ENCODE peak calls at places on chromosomes 13 and 19, in seven cellular contexts. C is HCT116; G is tibial artery; O is mammary epithelial cell; W is CD4-positive, alpha-beta memory T cell; Q is CD4-positive, alpha-beta T cell; M is right atrium auricular region. R is an unnamed sample.

GRCh38 chr19:2289714-2290435 is 7.9 kb upstream of the PEAK3 start:
- DNase-seq in C (no peak), G (no peak), Q (peak), M (no peak), O (peak), W (peak), R (no peak)

GRCh38 chr13:63690672-63691071 is 2275.0 kb upstream of the PCDH20 start:
- DNase-seq in O (no peak), G (no peak), C (no peak), M (no peak), W (no peak), Q (no peak), R (no peak)

GRCh38 chr13:91245283-91245682 is 102.2 kb upstream of the MIR17HG start:
- DNase-seq in O (no peak), Q (no peak), W (no peak), C (no peak), M (no peak), G (no peak), R (no peak)

GRCh38 chr19:8158411-8159074 is 9.2 kb upstream of the FBN3 start:
- DNase-seq in Q (peak), G (no peak), O (peak), M (peak), C (peak), W (peak), R (peak)

GRCh38 chr13:51066091-51066831 is 44.8 kb downstream of the C13orf42 start:
- DNase-seq in G (no peak), Q (no peak), M (no peak), W (no peak), O (peak), C (no peak), R (no peak)

GRCh38 chr19:30095171-30095570 is 153.1 kb downstream of the URI1 start:
- DNase-seq in W (no peak), O (no peak), G (no peak), Q (no peak), C (no peak), M (no peak), R (no peak)

GRCh38 chr19:33303791-33304759 is 1.7 kb upstream of the CEBPA start:
- DNase-seq in W (no peak), C (no peak), G (no peak), M (no peak), Q (no peak), O (no peak), R (no peak)

GRCh38 chr19:52114691-52115090 is 19.1 kb upstream of the ZNF841 start:
- DNase-seq in C (no peak), W (no peak), O (no peak), G (no peak), M (no peak), Q (no peak), R (no peak)

GRCh38 chr13:66853559-66853958 is 376.6 kb downstream of the PCDH9 start:
- DNase-seq in C (no peak), M (no peak), Q (no peak), O (peak), G (no peak), W (no peak), R (peak)

GRCh38 chr19:34277244-34277643 is 22.9 kb downstream of the GARRE1 start:
- DNase-seq in Q (no peak), W (no peak), M (no peak), G (no peak), C (no peak), O (no peak), R (no peak)

GRCh38 chr19:31531326-31531725 is 182.1 kb upstream of the TSHZ3 start:
- DNase-seq in W (no peak), Q (no peak), O (no peak), C (no peak), G (no peak), M (peak), R (no peak)

GRCh38 chr19:17555480-17555928 is at the start of gene COLGALT1:
- DNase-seq in G (peak), M (peak), W (peak), C (peak), Q (peak), O (peak), R (peak)

GRCh38 chr13:41577437-41577836 is 120.1 kb downstream of the RGCC start:
- DNase-seq in W (no peak), C (no peak), Q (no peak), G (peak), O (no peak), M (peak), R (no peak)

GRCh38 chr19:1553415-1553814 is 14.7 kb downstream of the MEX3D start:
- DNase-seq in M (no peak), G (no peak), W (no peak), Q (no peak), C (no peak), O (no peak), R (no peak)

GRCh38 chr13:79440958-79441553 is 35.0 kb upstream of the RBM26 start:
- DNase-seq in W (no peak), M (no peak), Q (no peak), G (no peak), C (no peak), O (no peak), R (no peak)

GRCh38 chr13:59413121-59413520 is 750.6 kb downstream of the DIAPH3 start:
- DNase-seq in C (no peak), O (no peak), Q (no peak), M (no peak), G (no peak), W (no peak), R (no peak)

GRCh38 chr19:33310606-33311325 is 8.4 kb upstream of the CEBPA start:
- DNase-seq in Q (no peak), G (no peak), O (no peak), W (no peak), C (no peak), M (no peak), R (no peak)

GRCh38 chr13:40127476-40127875 is 472.0 kb downstream of the COG6 start:
- DNase-seq in C (no peak), Q (no peak), O (no peak), W (no peak), M (no peak), G (no peak), R (no peak)

GRCh38 chr13:110915874-110916670 is 1.2 kb upstream of the ANKRD10 start:
- DNase-seq in C (no peak), W (peak), G (no peak), Q (no peak), O (peak), M (no peak), R (no peak)

GRCh38 chr13:68099616-68100015 is 869.5 kb upstream of the PCDH9 start:
- DNase-seq in O (peak), C (peak), W (no peak), Q (no peak), M (no peak), G (no peak), R (no peak)

GRCh38 chr19:19162495-19162894 is 7.6 kb downstream of the MEF2B start:
- DNase-seq in O (no peak), W (no peak), Q (no peak), M (no peak), G (no peak), C (no peak), R (no peak)

GRCh38 chr13:58455094-58455493 is 823.5 kb downstream of the PCDH17 start:
- DNase-seq in G (no peak), O (no peak), C (no peak), Q (no peak), M (no peak), W (no peak), R (no peak)

GRCh38 chr13:98108330-98108729 is 34.6 kb upstream of the FARP1 start:
- DNase-seq in O (no peak), M (no peak), G (no peak), C (no peak), Q (no peak), W (no peak), R (no peak)

GRCh38 chr19:3006075-3006767 is 22.9 kb downstream of the TLE2 start:
- DNase-seq in O (no peak), W (no peak), Q (no peak), G (no peak), M (no peak), C (peak), R (no peak)

GRCh38 chr13:106493569-106493968 is 41.9 kb downstream of the EFNB2 start:
- DNase-seq in Q (no peak), O (no peak), C (no peak), W (no peak), M (no peak), G (no peak), R (no peak)

GRCh38 chr13:30978981-30979956 is 46.8 kb downstream of the TEX26 start:
- DNase-seq in Q (peak), O (no peak), W (peak), C (peak), G (no peak), M (no peak), R (no peak)

GRCh38 chr13:39385621-39386231 is 217.3 kb downstream of the LHFPL6 start:
- DNase-seq in Q (no peak), W (no peak), G (no peak), M (no peak), C (no peak), O (no peak), R (no peak)

GRCh38 chr13:105519766-105520165 is 1015.7 kb downstream of the EFNB2 start:
- DNase-seq in Q (no peak), W (no peak), O (no peak), M (no peak), C (no peak), G (no peak), R (no peak)

GRCh38 chr19:1279782-1280341 is 4.5 kb downstream of the FAM174C start:
- DNase-seq in O (peak), C (peak), G (peak), Q (peak), W (peak), M (peak), R (no peak)

GRCh38 chr19:41688098-41688497 is at the start of gene CEACAM7:
- DNase-seq in C (no peak), M (no peak), Q (no peak), G (no peak), O (no peak), W (no peak), R (no peak)

GRCh38 chr19:5113101-5113557 is 144.2 kb downstream of the KDM4B start:
- DNase-seq in M (no peak), W (no peak), G (no peak), Q (no peak), O (no peak), C (no peak), R (no peak)

GRCh38 chr13:104106705-104107393 is 1040.6 kb upstream of the SLC10A2 start:
- DNase-seq in Q (no peak), W (no peak), G (no peak), O (peak), C (no peak), M (no peak), R (peak)

GRCh38 chr19:41302624-41303351 is 7.2 kb upstream of the CCDC97 start:
- DNase-seq in Q (peak), C (no peak), W (peak), G (no peak), O (no peak), M (no peak), R (no peak)

GRCh38 chr19:1526066-1526778 is 2.3 kb downstream of the PLK5 start:
- DNase-seq in W (no peak), G (no peak), Q (no peak), M (no peak), C (no peak), O (no peak), R (no peak)

GRCh38 chr19:35310331-35310730 is 18.4 kb downstream of the MAG start:
- DNase-seq in G (no peak), O (no peak), W (no peak), C (no peak), Q (no peak), M (no peak), R (no peak)

GRCh38 chr19:35311901-35312665 is 16.9 kb upstream of the CD22 start:
- DNase-seq in G (no peak), W (no peak), M (no peak), C (no peak), O (no peak), Q (no peak), R (no peak)

GRCh38 chr19:35309481-35310279 is 17.7 kb downstream of the MAG start:
- DNase-seq in C (no peak), Q (no peak), W (no peak), O (no peak), G (no peak), M (no peak), R (no peak)

GRCh38 chr19:35313614-35314013 is 15.4 kb upstream of the CD22 start:
- DNase-seq in M (no peak), G (no peak), C (no peak), Q (no peak), O (no peak), W (no peak), R (no peak)

DNA sequence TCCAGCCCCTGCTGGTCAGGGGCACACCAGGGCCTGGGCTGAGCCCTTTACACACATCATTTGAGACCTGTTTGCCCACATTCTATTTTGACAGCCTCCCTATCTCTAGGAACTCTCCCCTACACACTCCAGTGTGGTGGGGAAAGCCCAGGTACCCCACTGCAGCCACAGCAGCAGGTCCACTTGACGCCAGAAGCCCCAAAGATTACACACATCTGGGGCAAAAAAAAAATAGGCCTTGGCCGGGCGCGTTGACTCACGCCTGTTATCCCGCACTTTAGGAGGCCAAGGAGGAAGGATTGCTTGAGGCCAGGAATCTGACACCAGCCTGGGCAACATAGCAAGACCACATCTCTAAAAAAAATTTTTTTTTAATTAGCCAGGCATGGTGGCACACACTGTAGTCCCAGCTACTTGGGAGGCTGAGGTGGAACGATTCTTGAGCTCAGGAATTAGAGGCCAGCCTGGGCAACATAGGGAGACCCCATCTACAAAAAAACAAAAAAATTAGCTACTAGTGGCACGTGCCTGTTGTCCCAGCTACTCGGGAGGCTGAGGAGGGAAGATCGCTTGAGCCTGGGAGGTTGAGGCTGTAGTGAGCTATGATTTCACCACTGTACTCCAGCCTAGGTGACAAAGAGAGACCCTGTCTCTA is 18.0 kb upstream of the CD22 start:
- DNase-seq in G (no peak), W (no peak), Q (no peak), C (no peak), O (no peak), M (no peak), R (no peak)
- H3K27ac ChIP-seq in G (no peak), W (no peak), Q (no peak), C (no peak), O (no peak), M (no peak), R (no peak)

DNA sequence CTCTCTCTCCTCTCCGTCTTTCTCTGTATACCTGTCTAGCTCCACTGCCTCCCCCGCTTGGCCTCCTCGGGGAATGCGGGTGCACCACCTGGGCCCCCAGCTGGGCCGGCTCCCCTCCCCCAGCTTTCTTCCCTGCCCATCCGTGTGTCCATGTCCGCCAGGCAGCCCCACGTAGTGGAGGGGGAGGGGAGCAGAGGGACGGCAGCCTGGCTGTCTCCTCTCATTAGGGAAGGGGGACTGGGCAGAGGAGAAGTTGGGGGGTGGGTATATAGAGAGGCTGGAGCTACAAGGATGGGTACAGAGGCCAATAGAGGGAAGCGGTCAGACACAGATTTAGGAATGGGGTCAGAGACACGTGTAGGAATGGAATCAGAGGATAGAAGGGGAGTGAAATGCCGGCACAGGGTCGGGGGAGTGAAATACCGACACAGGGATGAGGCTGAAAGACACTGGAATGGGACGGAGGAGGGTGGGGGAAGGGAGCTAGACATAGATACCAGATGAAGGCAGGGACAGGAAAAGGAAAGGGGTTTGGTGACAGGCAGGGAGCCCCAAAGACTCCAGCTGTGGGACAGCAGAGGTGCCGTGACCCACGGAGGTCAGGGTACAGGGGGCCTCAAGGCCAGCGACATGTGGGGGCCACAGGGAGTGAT is 2.8 kb downstream of the NECTIN2 start:
- DNase-seq in G (no peak), W (no peak), Q (no peak), O (no peak), C (no peak), M (no peak), R (no peak)
- H3K27ac ChIP-seq in G (peak), W (no peak), Q (no peak), O (no peak), C (no peak), M (peak), R (no peak)

DNA sequence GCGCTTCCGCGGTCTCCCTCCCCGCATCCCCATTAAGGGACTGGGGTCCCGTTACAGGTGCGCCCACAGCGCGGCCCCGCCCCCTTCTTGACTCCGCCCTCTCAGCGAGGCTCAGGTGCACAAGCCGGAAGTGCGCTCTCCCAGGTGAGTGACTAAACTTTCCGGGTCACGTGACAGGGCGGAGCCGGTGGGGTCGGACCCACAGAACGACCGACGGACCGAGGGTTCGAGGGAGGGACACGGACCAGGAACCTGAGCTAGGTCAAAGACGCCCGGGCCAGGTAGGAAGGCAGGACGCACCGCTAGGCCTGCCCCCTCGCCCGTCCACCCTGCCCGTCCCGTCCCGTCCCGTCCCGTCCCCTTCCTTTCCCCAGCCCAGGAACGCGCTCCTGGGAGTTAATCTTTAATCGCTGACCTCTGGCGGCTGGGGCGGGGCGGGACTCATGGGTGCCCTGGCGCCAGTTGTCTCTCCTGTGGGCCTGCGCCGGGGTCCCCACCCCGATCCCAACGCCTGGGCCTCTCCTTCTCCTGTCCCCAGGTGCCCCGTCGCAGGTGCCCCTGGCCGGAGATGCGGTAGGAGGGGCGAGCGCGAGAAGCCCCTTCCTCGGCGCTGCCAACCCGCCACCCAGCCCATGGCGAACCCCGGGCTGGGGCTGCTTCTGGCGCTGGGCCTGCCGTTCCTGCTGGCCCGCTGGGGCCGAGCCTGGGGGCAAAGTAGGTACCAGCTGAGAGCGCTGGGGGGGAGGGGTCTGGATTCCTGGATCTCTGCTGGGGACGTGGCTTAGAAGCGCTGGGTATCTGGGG is at the start of gene CRB3:
- DNase-seq in C (peak), G (no peak), O (peak), W (peak), Q (peak), M (no peak), R (peak)
- H3K27ac ChIP-seq in C (peak), G (no peak), O (peak), W (peak), Q (peak), M (no peak), R (peak)

GRCh38 chr19:55254625-55254977 is 4.2 kb downstream of the PPP6R1 start:
- DNase-seq in G (no peak), W (no peak), O (no peak), M (no peak), Q (no peak), C (no peak), R (no peak)

GRCh38 chr19:55253842-55254624 is 4.8 kb downstream of the PPP6R1 start:
- DNase-seq in W (peak), M (no peak), Q (peak), G (no peak), O (no peak), C (no peak), R (no peak)

GRCh38 chr19:55253264-55253663 is 5.6 kb downstream of the PPP6R1 start:
- DNase-seq in Q (no peak), O (no peak), M (no peak), G (no peak), W (no peak), C (no peak), R (no peak)

GRCh38 chr19:55251296-55252081 is 7.3 kb downstream of the PPP6R1 start:
- DNase-seq in O (no peak), G (no peak), M (no peak), W (peak), Q (no peak), C (no peak), R (no peak)

GRCh38 chr19:55252760-55253159 is 6.1 kb downstream of the PPP6R1 start:
- DNase-seq in O (no peak), C (no peak), G (no peak), Q (no peak), W (no peak), M (no peak), R (no peak)
- H3K27ac ChIP-seq in O (no peak), C (no peak), G (no peak), Q (peak), W (peak), M (no peak), R (no peak)

GRCh38 chr13:95145587-95145986 is 155.7 kb downstream of the ABCC4 start:
- DNase-seq in Q (no peak), C (no peak), O (no peak), G (no peak), W (no peak), M (no peak), R (no peak)
- H3K27ac ChIP-seq in Q (no peak), C (no peak), O (no peak), G (no peak), W (no peak), M (no peak), R (no peak)